ENCODE peak calls at places on chromosomes 11 and 22, in five cellular contexts. One of them, this sample, is unnamed. For H3K9me3, the result is how much of the 10 kb centered on the place peaks cover.

GRCh38 chr11:44593194-44593593 is 27.7 kb downstream of the CD82 start:
- DNase-seq in neural progenitor cell: no peak
- DNase-seq in naive thymus-derived CD4-positive, alpha-beta T cell: no peak
- DNase-seq in MM.1S: no peak
- DNase-seq in CD4-positive, alpha-beta T cell: no peak
- DNase-seq in this sample: no peak

GRCh38 chr11:102309621-102310541 is 7.4 kb upstream of the BIRC3 start:
- DNase-seq in MM.1S: no peak
- DNase-seq in naive thymus-derived CD4-positive, alpha-beta T cell: no peak
- DNase-seq in neural progenitor cell: peak
- DNase-seq in CD4-positive, alpha-beta T cell: no peak
- DNase-seq in this sample: no peak

GRCh38 chr22:27397948-27398330 is 403.6 kb downstream of the MN1 start:
- DNase-seq in neural progenitor cell: no peak
- DNase-seq in MM.1S: no peak
- DNase-seq in naive thymus-derived CD4-positive, alpha-beta T cell: no peak
- DNase-seq in CD4-positive, alpha-beta T cell: no peak
- DNase-seq in this sample: no peak

GRCh38 chr11:113014731-113015455 is 53.7 kb downstream of the NCAM1 start:
- DNase-seq in naive thymus-derived CD4-positive, alpha-beta T cell: no peak
- DNase-seq in MM.1S: no peak
- DNase-seq in CD4-positive, alpha-beta T cell: no peak
- DNase-seq in neural progenitor cell: no peak
- DNase-seq in this sample: no peak

GRCh38 chr11:64970731-64971151 is 1.2 kb downstream of the MAJIN start:
- DNase-seq in CD4-positive, alpha-beta T cell: no peak
- DNase-seq in neural progenitor cell: no peak
- DNase-seq in MM.1S: no peak
- DNase-seq in naive thymus-derived CD4-positive, alpha-beta T cell: no peak
- DNase-seq in this sample: no peak

GRCh38 chr11:9459573-9460321 is 1.1 kb upstream of the ZNF143 start:
- DNase-seq in CD4-positive, alpha-beta T cell: peak
- DNase-seq in naive thymus-derived CD4-positive, alpha-beta T cell: no peak
- DNase-seq in neural progenitor cell: no peak
- DNase-seq in MM.1S: peak
- DNase-seq in this sample: no peak

GRCh38 chr11:116871248-116871647 is 33.8 kb upstream of the APOA1 start:
- DNase-seq in naive thymus-derived CD4-positive, alpha-beta T cell: no peak
- DNase-seq in MM.1S: no peak
- DNase-seq in CD4-positive, alpha-beta T cell: no peak
- DNase-seq in neural progenitor cell: no peak
- DNase-seq in this sample: no peak

GRCh38 chr11:121659811-121660210 is 207.0 kb upstream of the SORL1-AS1 start:
- DNase-seq in MM.1S: no peak
- DNase-seq in naive thymus-derived CD4-positive, alpha-beta T cell: no peak
- DNase-seq in CD4-positive, alpha-beta T cell: no peak
- DNase-seq in neural progenitor cell: no peak
- DNase-seq in this sample: no peak

GRCh38 chr11:114059984-114060401 is 482 bp downstream of the ZBTB16 start:
- DNase-seq in naive thymus-derived CD4-positive, alpha-beta T cell: peak
- DNase-seq in neural progenitor cell: peak
- DNase-seq in CD4-positive, alpha-beta T cell: no peak
- DNase-seq in MM.1S: no peak
- DNase-seq in this sample: no peak

GRCh38 chr22:23305321-23305910 is 125.1 kb downstream of the BCR start:
- DNase-seq in naive thymus-derived CD4-positive, alpha-beta T cell: no peak
- DNase-seq in neural progenitor cell: no peak
- DNase-seq in MM.1S: no peak
- DNase-seq in CD4-positive, alpha-beta T cell: no peak
- DNase-seq in this sample: no peak

GRCh38 chr11:3808846-3809623 is 675 bp downstream of the PGAP2 start:
- DNase-seq in CD4-positive, alpha-beta T cell: no peak
- DNase-seq in neural progenitor cell: peak
- DNase-seq in naive thymus-derived CD4-positive, alpha-beta T cell: no peak
- DNase-seq in MM.1S: peak
- DNase-seq in this sample: no peak

GRCh38 chr11:134882141-134882540 is 470.1 kb upstream of the B3GAT1 start:
- DNase-seq in naive thymus-derived CD4-positive, alpha-beta T cell: no peak
- DNase-seq in MM.1S: no peak
- DNase-seq in CD4-positive, alpha-beta T cell: no peak
- DNase-seq in neural progenitor cell: no peak
- DNase-seq in this sample: no peak

GRCh38 chr22:29773233-29773632 is 6.1 kb downstream of the UQCR10 start:
- DNase-seq in neural progenitor cell: no peak
- DNase-seq in naive thymus-derived CD4-positive, alpha-beta T cell: no peak
- DNase-seq in MM.1S: no peak
- DNase-seq in CD4-positive, alpha-beta T cell: no peak
- DNase-seq in this sample: no peak

GRCh38 chr22:38935023-38935422 is 22.4 kb upstream of the APOBEC3A start:
- DNase-seq in neural progenitor cell: no peak
- DNase-seq in MM.1S: no peak
- DNase-seq in naive thymus-derived CD4-positive, alpha-beta T cell: no peak
- DNase-seq in CD4-positive, alpha-beta T cell: no peak
- DNase-seq in this sample: no peak

GRCh38 chr11:121553806-121554205 is 101.0 kb upstream of the SORL1-AS1 start:
- DNase-seq in MM.1S: no peak
- DNase-seq in CD4-positive, alpha-beta T cell: no peak
- DNase-seq in neural progenitor cell: no peak
- DNase-seq in naive thymus-derived CD4-positive, alpha-beta T cell: no peak
- DNase-seq in this sample: no peak

GRCh38 chr22:30822216-30823014 is 127.7 kb downstream of the OSBP2 start:
- DNase-seq in CD4-positive, alpha-beta T cell: no peak
- DNase-seq in naive thymus-derived CD4-positive, alpha-beta T cell: no peak
- DNase-seq in neural progenitor cell: peak
- DNase-seq in MM.1S: no peak
- DNase-seq in this sample: no peak

GRCh38 chr11:104385884-104386283 is 221.9 kb upstream of the PDGFD start:
- DNase-seq in CD4-positive, alpha-beta T cell: no peak
- DNase-seq in neural progenitor cell: no peak
- DNase-seq in MM.1S: no peak
- DNase-seq in naive thymus-derived CD4-positive, alpha-beta T cell: no peak
- DNase-seq in this sample: no peak

GRCh38 chr22:27223317-27224177 is 566.2 kb downstream of the MIAT start:
- DNase-seq in MM.1S: no peak
- DNase-seq in naive thymus-derived CD4-positive, alpha-beta T cell: no peak
- DNase-seq in neural progenitor cell: no peak
- DNase-seq in CD4-positive, alpha-beta T cell: no peak
- DNase-seq in this sample: no peak

GRCh38 chr22:25448435-25449051 is 115.9 kb upstream of the GRK3 start:
- DNase-seq in MM.1S: no peak
- DNase-seq in neural progenitor cell: peak
- DNase-seq in CD4-positive, alpha-beta T cell: no peak
- DNase-seq in naive thymus-derived CD4-positive, alpha-beta T cell: no peak
- DNase-seq in this sample: no peak

GRCh38 chr11:46541593-46542371 is 52.0 kb downstream of the AMBRA1 start:
- DNase-seq in naive thymus-derived CD4-positive, alpha-beta T cell: no peak
- DNase-seq in MM.1S: no peak
- DNase-seq in neural progenitor cell: no peak
- DNase-seq in CD4-positive, alpha-beta T cell: no peak
- DNase-seq in this sample: no peak

GRCh38 chr22:27399161-27399560 is 402.4 kb downstream of the MN1 start:
- DNase-seq in CD4-positive, alpha-beta T cell: no peak
- DNase-seq in neural progenitor cell: no peak
- DNase-seq in MM.1S: no peak
- DNase-seq in naive thymus-derived CD4-positive, alpha-beta T cell: no peak
- DNase-seq in this sample: no peak

GRCh38 chr22:27419473-27419872 is 382.1 kb downstream of the MN1 start:
- DNase-seq in naive thymus-derived CD4-positive, alpha-beta T cell: no peak
- DNase-seq in MM.1S: no peak
- DNase-seq in neural progenitor cell: no peak
- DNase-seq in CD4-positive, alpha-beta T cell: no peak
- DNase-seq in this sample: no peak

GRCh38 chr11:27557223-27557622 is 50.7 kb upstream of the LIN7C start:
- DNase-seq in MM.1S: no peak
- DNase-seq in naive thymus-derived CD4-positive, alpha-beta T cell: no peak
- DNase-seq in CD4-positive, alpha-beta T cell: no peak
- DNase-seq in neural progenitor cell: no peak
- DNase-seq in this sample: no peak

GRCh38 chr11:47257518-47258316 is at the start of gene NR1H3:
- DNase-seq in neural progenitor cell: peak
- DNase-seq in CD4-positive, alpha-beta T cell: no peak
- DNase-seq in MM.1S: no peak
- DNase-seq in naive thymus-derived CD4-positive, alpha-beta T cell: no peak
- DNase-seq in this sample: no peak

GRCh38 chr22:21807545-21807944 is 59.9 kb downstream of the MAPK1 start:
- DNase-seq in neural progenitor cell: no peak
- DNase-seq in CD4-positive, alpha-beta T cell: no peak
- DNase-seq in naive thymus-derived CD4-positive, alpha-beta T cell: no peak
- DNase-seq in MM.1S: no peak
- DNase-seq in this sample: no peak

GRCh38 chr11:64237484-64237951 is 3.1 kb downstream of the VEGFB start:
- DNase-seq in neural progenitor cell: no peak
- DNase-seq in naive thymus-derived CD4-positive, alpha-beta T cell: no peak
- DNase-seq in CD4-positive, alpha-beta T cell: no peak
- DNase-seq in MM.1S: no peak
- DNase-seq in this sample: no peak

GRCh38 chr11:122100222-122101080 is 15.6 kb downstream of the BLID start:
- DNase-seq in MM.1S: no peak
- DNase-seq in neural progenitor cell: peak
- DNase-seq in naive thymus-derived CD4-positive, alpha-beta T cell: no peak
- DNase-seq in CD4-positive, alpha-beta T cell: no peak
- DNase-seq in this sample: no peak

GRCh38 chr11:115241899-115242298 is 262.3 kb downstream of the CADM1 start:
- DNase-seq in neural progenitor cell: no peak
- DNase-seq in CD4-positive, alpha-beta T cell: no peak
- DNase-seq in MM.1S: no peak
- DNase-seq in naive thymus-derived CD4-positive, alpha-beta T cell: no peak
- DNase-seq in this sample: no peak

GRCh38 chr11:92671081-92671480 is 298.4 kb upstream of the MTNR1B start:
- DNase-seq in CD4-positive, alpha-beta T cell: no peak
- DNase-seq in neural progenitor cell: no peak
- DNase-seq in naive thymus-derived CD4-positive, alpha-beta T cell: no peak
- DNase-seq in MM.1S: no peak
- DNase-seq in this sample: no peak

GRCh38 chr11:117818036-117818858 is 6.3 kb downstream of the FXYD2 start:
- DNase-seq in naive thymus-derived CD4-positive, alpha-beta T cell: no peak
- DNase-seq in neural progenitor cell: no peak
- DNase-seq in CD4-positive, alpha-beta T cell: no peak
- DNase-seq in MM.1S: no peak
- DNase-seq in this sample: no peak

GRCh38 chr11:36101466-36101865 is 157.6 kb downstream of the LDLRAD3 start:
- DNase-seq in CD4-positive, alpha-beta T cell: no peak
- DNase-seq in neural progenitor cell: no peak
- DNase-seq in MM.1S: no peak
- DNase-seq in naive thymus-derived CD4-positive, alpha-beta T cell: no peak
- DNase-seq in this sample: no peak

GRCh38 chr11:6489338-6489737 is 7.7 kb upstream of the DNHD1 start:
- DNase-seq in CD4-positive, alpha-beta T cell: no peak
- DNase-seq in neural progenitor cell: no peak
- DNase-seq in naive thymus-derived CD4-positive, alpha-beta T cell: no peak
- DNase-seq in MM.1S: no peak
- DNase-seq in this sample: no peak

GRCh38 chr22:43831561-43832392 is 19.7 kb upstream of the EFCAB6 start:
- DNase-seq in CD4-positive, alpha-beta T cell: no peak
- DNase-seq in neural progenitor cell: no peak
- DNase-seq in naive thymus-derived CD4-positive, alpha-beta T cell: no peak
- DNase-seq in MM.1S: no peak
- DNase-seq in this sample: no peak

DNA sequence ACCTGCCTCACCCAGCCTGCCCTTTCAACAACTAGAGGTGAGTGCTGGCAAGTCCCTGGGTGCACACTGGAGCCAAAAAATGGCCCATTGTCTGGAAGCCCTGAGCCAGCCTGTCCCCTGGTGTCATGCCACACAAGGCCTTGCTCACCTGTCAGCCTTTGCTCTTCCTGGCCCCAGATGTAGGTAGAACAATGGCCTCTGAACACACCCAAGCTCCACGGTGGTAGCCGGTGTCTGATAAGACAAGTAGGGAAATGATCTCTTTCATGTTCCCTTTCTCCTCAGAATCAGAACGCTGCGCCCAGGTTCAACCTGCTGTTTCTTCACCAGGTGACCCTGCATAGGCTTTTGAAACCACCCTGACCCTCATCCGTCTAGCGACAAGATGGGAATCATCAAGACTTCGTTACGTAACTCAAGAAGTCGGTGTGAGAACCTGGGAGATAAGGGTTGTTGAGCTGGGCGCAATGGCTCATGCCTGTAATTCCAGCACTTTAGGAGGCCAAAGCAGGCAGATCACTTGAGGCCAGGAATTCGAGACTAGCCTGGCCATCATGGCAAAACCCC is 28.8 kb upstream of the YWHAH start:
- DNase-seq in naive thymus-derived CD4-positive, alpha-beta T cell: no peak
- DNase-seq in CD4-positive, alpha-beta T cell: no peak
- DNase-seq in MM.1S: no peak
- DNase-seq in neural progenitor cell: no peak
- DNase-seq in this sample: no peak
- H3K9me3 ChIP-seq in naive thymus-derived CD4-positive, alpha-beta T cell: under half
- H3K9me3 ChIP-seq in CD4-positive, alpha-beta T cell: under half
- H3K9me3 ChIP-seq in MM.1S: under half
- H3K9me3 ChIP-seq in neural progenitor cell: under half
- H3K9me3 ChIP-seq in this sample: under half

GRCh38 chr22:47225080-47225930 is 462.9 kb downstream of the TBC1D22A start:
- DNase-seq in MM.1S: no peak
- DNase-seq in naive thymus-derived CD4-positive, alpha-beta T cell: no peak
- DNase-seq in neural progenitor cell: no peak
- DNase-seq in CD4-positive, alpha-beta T cell: no peak
- DNase-seq in this sample: no peak
- H3K9me3 ChIP-seq in MM.1S: under half
- H3K9me3 ChIP-seq in naive thymus-derived CD4-positive, alpha-beta T cell: under half
- H3K9me3 ChIP-seq in neural progenitor cell: under half
- H3K9me3 ChIP-seq in CD4-positive, alpha-beta T cell: under half
- H3K9me3 ChIP-seq in this sample: under half

GRCh38 chr11:70825893-70826540 is 426.4 kb downstream of the SHANK2 start:
- DNase-seq in CD4-positive, alpha-beta T cell: no peak
- DNase-seq in MM.1S: no peak
- DNase-seq in neural progenitor cell: no peak
- DNase-seq in naive thymus-derived CD4-positive, alpha-beta T cell: no peak
- DNase-seq in this sample: no peak
- H3K9me3 ChIP-seq in CD4-positive, alpha-beta T cell: under half
- H3K9me3 ChIP-seq in MM.1S: under half
- H3K9me3 ChIP-seq in neural progenitor cell: under half
- H3K9me3 ChIP-seq in naive thymus-derived CD4-positive, alpha-beta T cell: under half
- H3K9me3 ChIP-seq in this sample: under half

GRCh38 chr11:21465203-21465602 is 727.7 kb upstream of the ANO5 start:
- DNase-seq in naive thymus-derived CD4-positive, alpha-beta T cell: no peak
- DNase-seq in CD4-positive, alpha-beta T cell: no peak
- DNase-seq in neural progenitor cell: no peak
- DNase-seq in MM.1S: no peak
- DNase-seq in this sample: no peak

GRCh38 chr11:21464601-21465193 is 728.2 kb upstream of the ANO5 start:
- DNase-seq in CD4-positive, alpha-beta T cell: no peak
- DNase-seq in MM.1S: no peak
- DNase-seq in naive thymus-derived CD4-positive, alpha-beta T cell: no peak
- DNase-seq in neural progenitor cell: no peak
- DNase-seq in this sample: no peak

GRCh38 chr11:21465920-21466319 is 727.0 kb upstream of the ANO5 start:
- DNase-seq in naive thymus-derived CD4-positive, alpha-beta T cell: no peak
- DNase-seq in CD4-positive, alpha-beta T cell: no peak
- DNase-seq in neural progenitor cell: no peak
- DNase-seq in MM.1S: no peak
- DNase-seq in this sample: no peak

DNA sequence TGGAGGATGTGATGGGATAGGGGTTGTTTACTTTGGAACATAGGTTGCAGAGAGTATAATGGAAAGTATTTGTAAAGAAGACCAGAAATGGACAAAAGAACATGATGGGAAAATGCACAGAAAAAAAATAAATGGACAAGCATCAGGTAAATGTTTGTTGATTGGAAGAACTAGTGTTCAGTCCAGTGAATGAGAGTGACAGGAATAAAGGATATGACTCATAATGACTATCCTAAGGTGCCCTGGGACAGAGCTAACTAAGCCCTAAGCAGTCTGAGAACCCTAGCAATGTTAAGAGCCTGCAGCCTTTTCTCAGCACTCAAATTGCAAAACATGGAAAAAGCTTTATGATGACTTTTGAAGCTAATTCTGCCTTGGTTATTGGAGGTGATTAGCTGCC is 732.8 kb upstream of the ANO5 start:
- DNase-seq in CD4-positive, alpha-beta T cell: no peak
- DNase-seq in MM.1S: no peak
- DNase-seq in naive thymus-derived CD4-positive, alpha-beta T cell: no peak
- DNase-seq in neural progenitor cell: no peak
- DNase-seq in this sample: no peak
- H3K9me3 ChIP-seq in CD4-positive, alpha-beta T cell: under half
- H3K9me3 ChIP-seq in MM.1S: under half
- H3K9me3 ChIP-seq in naive thymus-derived CD4-positive, alpha-beta T cell: under half
- H3K9me3 ChIP-seq in neural progenitor cell: under half
- H3K9me3 ChIP-seq in this sample: under half

This sample was measured in T-helper 17 cell.